ENCODE peak calls at places on chromosomes 4 and X, in six cellular contexts. W, V, F, L, R and X are unnamed samples.

GRCh38 chr4:95830647-95831046 is 9.2 kb upstream of the PDHA2 start:
- DNase-seq in W (no peak), V (no peak), F (no peak), L (no peak), R (no peak), X (no peak)

GRCh38 chr4:3708103-3708510 is 58.1 kb upstream of the ADRA2C start:
- DNase-seq in W (peak), V (peak), F (no peak), L (no peak), R (no peak), X (no peak)

GRCh38 chr4:52290468-52290867 is 239.4 kb downstream of the SPATA18 start:
- DNase-seq in W (no peak), V (no peak), F (no peak), L (no peak), R (no peak), X (no peak)

GRCh38 chrX:15849555-15849954 is 5.1 kb downstream of the AP1S2 start:
- DNase-seq in W (peak), V (no peak), F (no peak), L (peak), R (no peak), X (no peak)

GRCh38 chr4:79022529-79022928 is 83.3 kb upstream of the PAQR3 start:
- DNase-seq in W (no peak), V (no peak), F (no peak), L (no peak), R (no peak), X (no peak)

GRCh38 chrX:109270580-109271484 is 211.1 kb downstream of the GUCY2F start:
- DNase-seq in W (peak), V (no peak), F (no peak), L (peak), R (no peak), X (no peak)

GRCh38 chr4:80678413-80678812 is 342.9 kb downstream of the CFAP299 start:
- DNase-seq in W (no peak), V (no peak), F (no peak), L (no peak), R (no peak), X (no peak)

GRCh38 chr4:101171747-101172146 is 175.6 kb downstream of the PPP3CA start:
- DNase-seq in W (peak), V (no peak), F (no peak), L (no peak), R (no peak), X (no peak)

GRCh38 chr4:65502151-65502691 is 168.1 kb downstream of the EPHA5 start:
- DNase-seq in W (peak), V (no peak), F (no peak), L (peak), R (no peak), X (no peak)

GRCh38 chrX:10235851-10236250 is 79.1 kb downstream of the CLCN4 start:
- DNase-seq in W (peak), V (no peak), F (no peak), L (no peak), R (no peak), X (no peak)

GRCh38 chr4:165875446-165875845 is 2.4 kb downstream of the TLL1 start:
- DNase-seq in W (no peak), V (no peak), F (no peak), L (no peak), R (no peak), X (no peak)

GRCh38 chr4:186726150-186726439 is 2.4 kb upstream of the FAT1 start:
- DNase-seq in W (no peak), V (no peak), F (no peak), L (no peak), R (no peak), X (no peak)

GRCh38 chrX:8849462-8849861 is 48.3 kb upstream of the FAM9A start:
- DNase-seq in W (peak), V (no peak), F (no peak), L (peak), R (no peak), X (no peak)

GRCh38 chr4:77777135-77777777 is 41.9 kb downstream of the CNOT6L start:
- DNase-seq in W (peak), V (no peak), F (no peak), L (peak), R (no peak), X (no peak)

GRCh38 chrX:17848545-17849265 is 12.4 kb downstream of the RAI2 start:
- DNase-seq in W (no peak), V (no peak), F (no peak), L (no peak), R (no peak), X (no peak)

GRCh38 chr4:25628441-25628840 is 27.2 kb upstream of the SLC34A2 start:
- DNase-seq in W (no peak), V (no peak), F (no peak), L (no peak), R (no peak), X (no peak)

GRCh38 chr4:149985981-149986380 is 92.3 kb upstream of the DCLK2 start:
- DNase-seq in W (no peak), V (no peak), F (no peak), L (no peak), R (no peak), X (no peak)

GRCh38 chr4:152935661-152936445 is at the start of gene FHDC1:
- DNase-seq in W (peak), V (no peak), F (no peak), L (peak), R (peak), X (no peak)

GRCh38 chr4:170591076-170591475 is 501.3 kb upstream of the AADAT start:
- DNase-seq in W (peak), V (no peak), F (no peak), L (no peak), R (no peak), X (no peak)

GRCh38 chr4:40303751-40304150 is 31.4 kb upstream of the CHRNA9 start:
- DNase-seq in W (no peak), V (no peak), F (no peak), L (no peak), R (no peak), X (no peak)

GRCh38 chrX:2894885-2895292 is 34.2 kb downstream of the ARSD start:
- DNase-seq in W (peak), V (no peak), F (no peak), L (peak), R (no peak), X (no peak)

GRCh38 chr4:76989391-76990061 is 40.0 kb downstream of the SEPTIN11 start:
- DNase-seq in W (no peak), V (no peak), F (peak), L (no peak), R (no peak), X (no peak)